ENCODE peak calls at places on chromosomes 16 and 17, in nine cellular contexts. O is uterus; R is astrocyte of the spinal cord; B is NCI-H69; M is stimulated activated naive CD8-positive, alpha-beta T cell treated with anti-CD3 and anti-CD28 coated beads, Interleukin-15, amount 100 ng/mL, for 72 hours; K is stimulated activated CD4-positive, alpha-beta T cell treated with anti-CD3 and anti-CD28 coated beads, Interleukin-15, amount 100 ng/mL, for 24 hours; Y is HS-5; U is COR-L47; F is stomach. W is an unnamed sample.
A peak's percentile ranks its signal among the peaks of the same experiment; 100 is the strongest.

GRCh38 chr17:18033442-18034099 is 5.4 kb downstream of the ATPAF2 start:
- DNase-seq in O (peak; percentile 61), R (peak; percentile 85), B (peak; percentile 87), M (peak; percentile 30), K (peak; percentile 59), Y (peak; percentile 44), U (peak; percentile 22), F (peak; percentile 53), W (peak; percentile 94)

GRCh38 chr17:43722921-43723665 is 35.5 kb downstream of the SOST start:
- DNase-seq in O (no peak), R (no peak), B (no peak), M (no peak), K (no peak), Y (no peak), U (no peak), F (no peak), W (peak; percentile 68)

GRCh38 chr16:53872248-53873221 is 168.6 kb downstream of the FTO start:
- DNase-seq in O (no peak), R (peak; percentile 90), B (no peak), M (no peak), K (no peak), Y (peak; percentile 64), U (no peak), F (no peak), W (no peak)

GRCh38 chr16:2090819-2091721 is 43.3 kb downstream of the TSC2 start:
- DNase-seq in O (no peak), R (peak; percentile 46), B (no peak), M (no peak), K (peak; percentile 34), Y (no peak), U (no peak), F (peak; percentile 94), W (no peak)

GRCh38 chr16:89572478-89573205 is 2.9 kb upstream of the CPNE7 start:
- DNase-seq in O (no peak), R (no peak), B (no peak), M (no peak), K (no peak), Y (no peak), U (no peak), F (no peak), W (no peak)

GRCh38 chr17:75012320-75013076 is at the start of gene MRPL58:
- DNase-seq in O (peak; percentile 76), R (peak; percentile 91), B (peak; percentile 94), M (peak; percentile 88), K (peak; percentile 88), Y (peak; percentile 49), U (peak; percentile 88), F (peak; percentile 84), W (peak; percentile 85)

GRCh38 chr16:67163903-67164558 is 514 bp upstream of the HSF4 start:
- DNase-seq in O (no peak), R (no peak), B (peak; percentile 70), M (no peak), K (no peak), Y (no peak), U (peak; percentile 66), F (no peak), W (no peak)

GRCh38 chr17:59848385-59848668 is 44.4 kb downstream of the TUBD1 start:
- DNase-seq in O (no peak), R (no peak), B (no peak), M (no peak), K (no peak), Y (no peak), U (no peak), F (peak; percentile 26), W (no peak)

GRCh38 chr17:20063665-20064648 is 54.8 kb downstream of the SPECC1 start:
- DNase-seq in O (peak; percentile 95), R (peak; percentile 85), B (peak; percentile 93), M (no peak), K (peak; percentile 49), Y (peak; percentile 68), U (no peak), F (peak; percentile 48), W (peak; percentile 74)

GRCh38 chr17:82232876-82233785 is 4.3 kb downstream of the SLC16A3 start:
- DNase-seq in O (peak; percentile 23), R (no peak), B (no peak), M (no peak), K (no peak), Y (no peak), U (no peak), F (no peak), W (no peak)

W was measured in cerebellar cortex.